ENCODE peak calls at places on chromosomes 4 and X, in nine cellular contexts. One of them, this sample, is unnamed.

GRCh38 chrX:78321809-78322208 is 5.6 kb downstream of the CYSLTR1 start:
- DNase-seq in NCI-H774: no peak
- DNase-seq in NB4: peak
- DNase-seq in aorta: peak
- DNase-seq in NCI-H1930: no peak
- DNase-seq in left cardiac atrium: peak
- DNase-seq in iris pigment epithelial cell: no peak
- DNase-seq in AG04450: no peak
- DNase-seq in HFFc6: no peak
- DNase-seq in this sample: peak

GRCh38 chr4:14117575-14118228 is 490.2 kb upstream of the BOD1L1 start:
- DNase-seq in iris pigment epithelial cell: no peak
- DNase-seq in aorta: no peak
- DNase-seq in NCI-H1930: no peak
- DNase-seq in AG04450: no peak
- DNase-seq in HFFc6: no peak
- DNase-seq in NB4: no peak
- DNase-seq in left cardiac atrium: no peak
- DNase-seq in NCI-H774: no peak
- DNase-seq in this sample: no peak

GRCh38 chr4:592825-593520 is 16.9 kb upstream of the TMEM271 start:
- DNase-seq in AG04450: no peak
- DNase-seq in aorta: no peak
- DNase-seq in NCI-H1930: no peak
- DNase-seq in iris pigment epithelial cell: no peak
- DNase-seq in NB4: no peak
- DNase-seq in NCI-H774: no peak
- DNase-seq in left cardiac atrium: no peak
- DNase-seq in HFFc6: no peak
- DNase-seq in this sample: no peak

GRCh38 chr4:122703868-122704267 is 28.6 kb upstream of the BBS12 start:
- DNase-seq in NB4: no peak
- DNase-seq in NCI-H1930: no peak
- DNase-seq in NCI-H774: no peak
- DNase-seq in HFFc6: no peak
- DNase-seq in AG04450: no peak
- DNase-seq in left cardiac atrium: no peak
- DNase-seq in aorta: no peak
- DNase-seq in iris pigment epithelial cell: no peak
- DNase-seq in this sample: no peak

GRCh38 chr4:182846041-182846440 is 71.1 kb downstream of the DCTD start:
- DNase-seq in aorta: no peak
- DNase-seq in NB4: no peak
- DNase-seq in AG04450: no peak
- DNase-seq in iris pigment epithelial cell: no peak
- DNase-seq in HFFc6: no peak
- DNase-seq in left cardiac atrium: no peak
- DNase-seq in NCI-H774: no peak
- DNase-seq in NCI-H1930: no peak
- DNase-seq in this sample: no peak

GRCh38 chr4:98399915-98400314 is 138.7 kb downstream of the RAP1GDS1 start:
- DNase-seq in HFFc6: no peak
- DNase-seq in iris pigment epithelial cell: no peak
- DNase-seq in AG04450: no peak
- DNase-seq in left cardiac atrium: no peak
- DNase-seq in NCI-H1930: no peak
- DNase-seq in aorta: no peak
- DNase-seq in NB4: no peak
- DNase-seq in NCI-H774: no peak
- DNase-seq in this sample: no peak

GRCh38 chr4:135371137-135371536 is 1169.5 kb upstream of the PABPC4L start:
- DNase-seq in AG04450: no peak
- DNase-seq in NCI-H774: no peak
- DNase-seq in aorta: peak
- DNase-seq in NB4: peak
- DNase-seq in HFFc6: no peak
- DNase-seq in iris pigment epithelial cell: no peak
- DNase-seq in NCI-H1930: no peak
- DNase-seq in left cardiac atrium: no peak
- DNase-seq in this sample: no peak

GRCh38 chrX:108230562-108230961 is 139.0 kb downstream of the ATG4A start:
- DNase-seq in NCI-H1930: no peak
- DNase-seq in NB4: no peak
- DNase-seq in NCI-H774: no peak
- DNase-seq in aorta: no peak
- DNase-seq in left cardiac atrium: no peak
- DNase-seq in HFFc6: no peak
- DNase-seq in AG04450: no peak
- DNase-seq in iris pigment epithelial cell: no peak
- DNase-seq in this sample: no peak

GRCh38 chr4:78876568-78877320 is 62.5 kb downstream of the PAQR3 start:
- DNase-seq in NCI-H1930: no peak
- DNase-seq in NB4: peak
- DNase-seq in NCI-H774: no peak
- DNase-seq in iris pigment epithelial cell: peak
- DNase-seq in HFFc6: peak
- DNase-seq in aorta: no peak
- DNase-seq in AG04450: peak
- DNase-seq in left cardiac atrium: no peak
- DNase-seq in this sample: no peak

GRCh38 chr4:152860057-152860456 is 76.1 kb upstream of the FHDC1 start:
- DNase-seq in NCI-H774: no peak
- DNase-seq in iris pigment epithelial cell: peak
- DNase-seq in left cardiac atrium: no peak
- DNase-seq in NCI-H1930: no peak
- DNase-seq in AG04450: no peak
- DNase-seq in aorta: no peak
- DNase-seq in HFFc6: no peak
- DNase-seq in NB4: no peak
- DNase-seq in this sample: no peak

GRCh38 chr4:10080874-10081606 is 35.6 kb downstream of the WDR1 start:
- DNase-seq in NCI-H774: no peak
- DNase-seq in HFFc6: no peak
- DNase-seq in aorta: no peak
- DNase-seq in NB4: no peak
- DNase-seq in NCI-H1930: no peak
- DNase-seq in iris pigment epithelial cell: no peak
- DNase-seq in left cardiac atrium: no peak
- DNase-seq in AG04450: no peak
- DNase-seq in this sample: no peak

GRCh38 chr4:143587703-143588102 is 74.2 kb downstream of the SMARCA5 start:
- DNase-seq in NB4: peak
- DNase-seq in NCI-H1930: no peak
- DNase-seq in aorta: no peak
- DNase-seq in AG04450: no peak
- DNase-seq in left cardiac atrium: no peak
- DNase-seq in HFFc6: no peak
- DNase-seq in NCI-H774: no peak
- DNase-seq in iris pigment epithelial cell: no peak
- DNase-seq in this sample: no peak

GRCh38 chrX:153454901-153455550 is 9.2 kb upstream of the TREX2 start:
- DNase-seq in AG04450: no peak
- DNase-seq in left cardiac atrium: peak
- DNase-seq in NB4: no peak
- DNase-seq in HFFc6: no peak
- DNase-seq in aorta: no peak
- DNase-seq in NCI-H1930: no peak
- DNase-seq in iris pigment epithelial cell: no peak
- DNase-seq in NCI-H774: no peak
- DNase-seq in this sample: no peak

GRCh38 chrX:139965421-139965820 is at the start of gene CXorf66:
- DNase-seq in iris pigment epithelial cell: no peak
- DNase-seq in HFFc6: no peak
- DNase-seq in aorta: no peak
- DNase-seq in NB4: no peak
- DNase-seq in NCI-H1930: no peak
- DNase-seq in AG04450: no peak
- DNase-seq in left cardiac atrium: no peak
- DNase-seq in NCI-H774: no peak
- DNase-seq in this sample: no peak

GRCh38 chrX:9677098-9677739 is 88.4 kb downstream of the GPR143 start:
- DNase-seq in HFFc6: no peak
- DNase-seq in NCI-H1930: no peak
- DNase-seq in AG04450: no peak
- DNase-seq in iris pigment epithelial cell: peak
- DNase-seq in aorta: no peak
- DNase-seq in NCI-H774: no peak
- DNase-seq in left cardiac atrium: no peak
- DNase-seq in NB4: no peak
- DNase-seq in this sample: no peak

GRCh38 chr4:168717852-168718251 is 221.0 kb downstream of the PALLD start:
- DNase-seq in AG04450: no peak
- DNase-seq in NCI-H774: no peak
- DNase-seq in aorta: no peak
- DNase-seq in NB4: no peak
- DNase-seq in HFFc6: no peak
- DNase-seq in iris pigment epithelial cell: peak
- DNase-seq in NCI-H1930: no peak
- DNase-seq in left cardiac atrium: peak
- DNase-seq in this sample: no peak

GRCh38 chrX:2500091-2500680 is 590 bp downstream of the DHRSX start:
- DNase-seq in NCI-H1930: no peak
- DNase-seq in NB4: peak
- DNase-seq in iris pigment epithelial cell: peak
- DNase-seq in NCI-H774: no peak
- DNase-seq in HFFc6: peak
- DNase-seq in AG04450: no peak
- DNase-seq in aorta: no peak
- DNase-seq in left cardiac atrium: no peak
- DNase-seq in this sample: no peak

GRCh38 chrX:40145001-40145631 is 47.4 kb upstream of the BCOR start:
- DNase-seq in iris pigment epithelial cell: no peak
- DNase-seq in HFFc6: peak
- DNase-seq in NCI-H1930: no peak
- DNase-seq in aorta: no peak
- DNase-seq in left cardiac atrium: no peak
- DNase-seq in NB4: no peak
- DNase-seq in AG04450: no peak
- DNase-seq in NCI-H774: no peak
- DNase-seq in this sample: no peak

GRCh38 chr4:141502755-141503154 is 133.6 kb upstream of the IL15 start:
- DNase-seq in NCI-H1930: no peak
- DNase-seq in left cardiac atrium: no peak
- DNase-seq in iris pigment epithelial cell: no peak
- DNase-seq in HFFc6: no peak
- DNase-seq in aorta: no peak
- DNase-seq in NCI-H774: no peak
- DNase-seq in AG04450: no peak
- DNase-seq in NB4: no peak
- DNase-seq in this sample: no peak

GRCh38 chr4:16136771-16137170 is 52.9 kb upstream of the PROM1 start:
- DNase-seq in NCI-H1930: no peak
- DNase-seq in NCI-H774: no peak
- DNase-seq in AG04450: no peak
- DNase-seq in HFFc6: no peak
- DNase-seq in left cardiac atrium: no peak
- DNase-seq in iris pigment epithelial cell: no peak
- DNase-seq in aorta: no peak
- DNase-seq in NB4: no peak
- DNase-seq in this sample: no peak

GRCh38 chr4:123007679-123008078 is 85.3 kb upstream of the NUDT6 start:
- DNase-seq in NCI-H774: no peak
- DNase-seq in NCI-H1930: no peak
- DNase-seq in aorta: no peak
- DNase-seq in HFFc6: no peak
- DNase-seq in NB4: no peak
- DNase-seq in left cardiac atrium: no peak
- DNase-seq in iris pigment epithelial cell: no peak
- DNase-seq in AG04450: no peak
- DNase-seq in this sample: no peak

GRCh38 chr4:8015512-8015911 is 75.9 kb upstream of the AFAP1 start:
- DNase-seq in NCI-H1930: peak
- DNase-seq in HFFc6: no peak
- DNase-seq in AG04450: no peak
- DNase-seq in NB4: no peak
- DNase-seq in left cardiac atrium: no peak
- DNase-seq in aorta: no peak
- DNase-seq in NCI-H774: no peak
- DNase-seq in iris pigment epithelial cell: peak
- DNase-seq in this sample: no peak